ENCODE peak calls at places on chromosomes 11 and 22, in ten cellular contexts. L, Y, K, W, J, D, I, C, U and F are unnamed samples. For H3K4me1, the result is how much of the 10 kb centered on the place peaks cover.

GRCh38 chr22:44828193-44828592 is 75.8 kb downstream of the ARHGAP8 start:
- DNase-seq in L (no peak), Y (peak), K (peak), W (peak), J (no peak), D (no peak), I (no peak), C (no peak), U (no peak), F (no peak)

GRCh38 chr22:37731804-37732471 is 35.1 kb downstream of the TRIOBP start:
- DNase-seq in L (no peak), Y (no peak), K (no peak), W (no peak), J (no peak), D (peak), I (no peak), C (peak), U (no peak), F (peak)

GRCh38 chr11:59647245-59647965 is 21.4 kb downstream of the PATL1 start:
- DNase-seq in L (no peak), Y (no peak), K (no peak), W (no peak), J (no peak), D (no peak), I (no peak), C (no peak), U (no peak), F (no peak)

GRCh38 chr11:82995754-82996398 is 75.8 kb downstream of the RAB30 start:
- DNase-seq in L (no peak), Y (no peak), K (no peak), W (no peak), J (no peak), D (no peak), I (peak), C (no peak), U (no peak), F (no peak)

GRCh38 chr22:31897842-31898241 is 46.5 kb upstream of the YWHAH start:
- DNase-seq in L (no peak), Y (no peak), K (no peak), W (no peak), J (no peak), D (no peak), I (no peak), C (no peak), U (no peak), F (no peak)

GRCh38 chr22:30884211-30885000 is 84.2 kb downstream of the MORC2 start:
- DNase-seq in L (no peak), Y (no peak), K (no peak), W (no peak), J (no peak), D (no peak), I (no peak), C (no peak), U (no peak), F (no peak)

GRCh38 chr11:103898577-103899336 is 137.7 kb upstream of the DDI1 start:
- DNase-seq in L (peak), Y (no peak), K (no peak), W (no peak), J (no peak), D (no peak), I (no peak), C (no peak), U (no peak), F (no peak)

GRCh38 chr11:134413334-134414035 is 1.4 kb upstream of the B3GAT1 start:
- DNase-seq in L (no peak), Y (peak), K (no peak), W (no peak), J (no peak), D (no peak), I (no peak), C (no peak), U (no peak), F (no peak)

GRCh38 chr11:68533945-68534344 is 73.4 kb downstream of the PPP6R3 start:
- DNase-seq in L (no peak), Y (no peak), K (no peak), W (no peak), J (no peak), D (no peak), I (no peak), C (no peak), U (no peak), F (no peak)

GRCh38 chr11:119700536-119701346 is 28.3 kb downstream of the NECTIN1 start:
- DNase-seq in L (no peak), Y (no peak), K (peak), W (no peak), J (no peak), D (peak), I (no peak), C (no peak), U (no peak), F (peak)

GRCh38 chr11:128862421-128862820 is 4.7 kb downstream of the KCNJ1 start:
- DNase-seq in L (no peak), Y (no peak), K (no peak), W (no peak), J (no peak), D (no peak), I (no peak), C (no peak), U (no peak), F (no peak)

GRCh38 chr11:9095421-9095820 is 4.0 kb upstream of the SCUBE2 start:
- DNase-seq in L (no peak), Y (peak), K (no peak), W (no peak), J (no peak), D (no peak), I (no peak), C (no peak), U (no peak), F (no peak)

GRCh38 chr11:61145228-61146005 is 15.8 kb downstream of the VPS37C start:
- DNase-seq in L (no peak), Y (no peak), K (no peak), W (no peak), J (no peak), D (no peak), I (no peak), C (no peak), U (no peak), F (no peak)

GRCh38 chr22:18101536-18101935 is 9.1 kb upstream of the TUBA8 start:
- DNase-seq in L (no peak), Y (no peak), K (no peak), W (no peak), J (no peak), D (no peak), I (peak), C (no peak), U (no peak), F (no peak)

GRCh38 chr11:80593981-80594380 is 1153.2 kb upstream of the TENM4 start:
- DNase-seq in L (no peak), Y (no peak), K (peak), W (no peak), J (no peak), D (peak), I (peak), C (peak), U (peak), F (peak)

GRCh38 chr11:3109921-3110706 is 52.9 kb upstream of the CARS1 start:
- DNase-seq in L (no peak), Y (peak), K (peak), W (peak), J (peak), D (peak), I (no peak), C (peak), U (peak), F (peak)

DNA sequence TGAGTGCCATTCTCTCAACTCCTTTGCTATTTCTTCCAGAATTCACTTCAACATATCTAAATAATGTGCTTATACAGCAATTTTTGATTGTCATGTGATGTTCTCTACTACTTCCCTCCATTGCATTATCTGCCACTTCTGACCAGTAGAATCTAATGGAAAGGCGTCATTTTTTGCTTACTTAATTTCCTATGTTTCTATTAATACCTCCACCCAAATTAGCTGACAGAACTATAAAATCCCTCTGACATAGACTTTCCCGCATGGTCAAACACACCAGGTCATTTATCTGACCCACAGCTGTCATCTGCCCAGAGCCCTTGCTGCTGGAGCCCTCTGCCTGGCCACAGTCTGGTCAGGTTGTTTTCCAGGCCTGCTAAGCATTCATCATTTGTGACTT is 258.6 kb upstream of the NARS2 start:
- DNase-seq in L (no peak), Y (no peak), K (no peak), W (no peak), J (no peak), D (no peak), I (no peak), C (peak), U (no peak), F (no peak)
- H3K4me1 ChIP-seq in L (under half), Y (under half), K (under half), W (under half), J (under half), D (under half), I (under half), C (under half), U (under half), F (under half)

DNA sequence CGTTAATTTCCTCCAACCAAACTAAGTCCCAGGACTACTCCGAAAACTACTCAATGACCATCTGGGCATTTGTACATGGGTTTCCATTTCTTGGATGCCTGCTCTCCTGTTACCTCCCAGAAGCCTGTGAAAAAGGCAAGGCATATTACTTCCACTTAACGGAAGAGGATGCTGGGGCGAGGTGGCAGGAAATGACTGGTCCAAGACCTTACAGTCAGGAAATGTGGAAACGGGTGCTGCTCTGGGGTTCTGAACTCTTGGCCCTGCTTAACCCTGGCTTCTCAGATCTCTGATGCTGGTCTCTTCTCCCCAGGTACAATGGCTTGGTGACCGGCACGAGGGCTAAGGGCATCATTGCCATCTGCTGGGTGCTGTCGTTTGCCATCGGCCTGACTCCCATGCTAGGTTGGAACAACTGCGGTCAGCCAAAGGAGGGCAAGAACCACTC is 12.9 kb downstream of the ADORA2A start:
- DNase-seq in L (no peak), Y (no peak), K (no peak), W (no peak), J (no peak), D (no peak), I (no peak), C (no peak), U (no peak), F (no peak)
- H3K4me1 ChIP-seq in L (under half), Y (under half), K (under half), W (under half), J (under half), D (under half), I (under half), C (under half), U (under half), F (under half)

GRCh38 chr22:49053574-49053973 is 774.1 kb downstream of the BRD1 start:
- DNase-seq in L (no peak), Y (no peak), K (no peak), W (no peak), J (no peak), D (no peak), I (no peak), C (no peak), U (no peak), F (no peak)

GRCh38 chr22:49052560-49052959 is 775.1 kb downstream of the BRD1 start:
- DNase-seq in L (no peak), Y (no peak), K (no peak), W (no peak), J (no peak), D (no peak), I (no peak), C (no peak), U (no peak), F (no peak)

GRCh38 chr22:49057910-49058309 is 769.8 kb downstream of the BRD1 start:
- DNase-seq in L (no peak), Y (no peak), K (no peak), W (no peak), J (no peak), D (no peak), I (no peak), C (no peak), U (no peak), F (no peak)

GRCh38 chr22:49056301-49056700 is 771.4 kb downstream of the BRD1 start:
- DNase-seq in L (no peak), Y (no peak), K (no peak), W (no peak), J (no peak), D (no peak), I (no peak), C (no peak), U (no peak), F (no peak)

DNA sequence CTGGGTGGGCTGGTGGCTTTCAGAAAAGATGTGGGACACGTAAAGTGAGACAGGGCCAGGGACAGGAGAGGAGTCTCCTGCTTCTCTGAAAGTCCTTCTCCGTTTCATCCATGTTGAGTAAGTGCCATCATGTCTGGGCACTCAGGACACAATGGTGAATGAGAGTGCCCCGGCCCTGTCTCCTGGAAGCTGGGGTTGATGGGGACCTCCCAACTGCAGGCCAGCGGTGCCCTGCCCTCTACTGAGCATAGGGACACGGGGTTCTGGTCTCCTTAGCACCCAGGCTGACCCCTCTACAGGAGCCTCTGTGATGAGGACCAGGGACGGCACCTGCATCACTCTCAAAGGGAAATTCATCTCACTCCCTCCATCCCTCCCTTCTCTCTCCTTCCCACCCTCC is 772.3 kb downstream of the BRD1 start:
- DNase-seq in L (no peak), Y (no peak), K (no peak), W (no peak), J (no peak), D (no peak), I (no peak), C (no peak), U (no peak), F (no peak)
- H3K4me1 ChIP-seq in L (under half), Y (under half), K (under half), W (under half), J (under half), D (under half), I (under half), C (under half), U (under half), F (under half)

GRCh38 chr11:13030857-13031256 is 21.7 kb downstream of the RASSF10 start:
- DNase-seq in L (no peak), Y (no peak), K (no peak), W (no peak), J (no peak), D (peak), I (no peak), C (peak), U (no peak), F (no peak)
- H3K4me1 ChIP-seq in L (under half), Y (under half), K (under half), W (under half), J (under half), D (under half), I (under half), C (under half), U (under half), F (under half)

GRCh38 chr11:45079943-45080719 is 66.3 kb upstream of the PRDM11 start:
- DNase-seq in L (no peak), Y (no peak), K (no peak), W (peak), J (peak), D (no peak), I (no peak), C (peak), U (no peak), F (peak)
- H3K4me1 ChIP-seq in L (under half), Y (under half), K (under half), W (under half), J (under half), D (under half), I (under half), C (under half), U (under half), F (under half)

DNA sequence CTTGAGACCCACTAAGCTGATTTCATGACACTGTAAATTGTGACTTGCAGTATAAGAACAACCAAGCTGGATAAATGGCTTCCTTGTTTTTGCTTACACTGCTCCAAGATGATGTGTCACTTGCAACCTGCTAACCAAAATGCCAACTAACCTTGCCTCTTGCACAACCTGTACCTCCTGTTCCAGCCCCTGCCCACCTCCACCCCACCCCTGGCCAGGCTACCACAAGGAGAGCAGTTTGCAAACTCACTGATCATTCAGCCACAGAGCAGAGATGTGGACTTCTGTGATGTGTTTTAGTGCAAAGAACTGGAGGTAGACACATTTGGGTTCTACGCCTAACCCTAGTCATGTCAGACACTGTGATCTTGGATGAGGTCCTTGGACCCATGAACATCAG is 4.3 kb upstream of the APOL6 start:
- DNase-seq in L (no peak), Y (no peak), K (peak), W (no peak), J (no peak), D (no peak), I (no peak), C (no peak), U (no peak), F (no peak)
- H3K4me1 ChIP-seq in L (under half), Y (under half), K (under half), W (under half), J (under half), D (half or more), I (under half), C (under half), U (under half), F (under half)

DNA sequence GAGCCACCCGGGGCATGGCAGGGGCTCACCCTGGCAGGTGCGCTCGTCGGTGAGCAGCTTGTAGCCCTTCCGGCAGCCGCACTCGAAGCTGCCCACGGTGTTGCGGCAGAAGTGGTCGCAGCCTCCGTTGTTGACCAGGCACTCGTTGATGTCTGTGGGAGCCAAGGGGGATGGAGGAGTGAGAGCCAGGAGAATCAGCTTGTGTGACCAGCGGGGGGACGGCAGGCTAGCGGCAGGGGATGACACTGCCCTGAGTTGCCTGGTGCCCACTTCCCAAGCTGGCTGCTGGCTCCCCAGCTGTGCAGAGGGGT is 44.7 kb upstream of the TTLL12 start:
- DNase-seq in L (no peak), Y (no peak), K (no peak), W (no peak), J (no peak), D (no peak), I (no peak), C (no peak), U (no peak), F (no peak)
- H3K4me1 ChIP-seq in L (under half), Y (under half), K (under half), W (under half), J (under half), D (under half), I (under half), C (under half), U (under half), F (under half)

DNA sequence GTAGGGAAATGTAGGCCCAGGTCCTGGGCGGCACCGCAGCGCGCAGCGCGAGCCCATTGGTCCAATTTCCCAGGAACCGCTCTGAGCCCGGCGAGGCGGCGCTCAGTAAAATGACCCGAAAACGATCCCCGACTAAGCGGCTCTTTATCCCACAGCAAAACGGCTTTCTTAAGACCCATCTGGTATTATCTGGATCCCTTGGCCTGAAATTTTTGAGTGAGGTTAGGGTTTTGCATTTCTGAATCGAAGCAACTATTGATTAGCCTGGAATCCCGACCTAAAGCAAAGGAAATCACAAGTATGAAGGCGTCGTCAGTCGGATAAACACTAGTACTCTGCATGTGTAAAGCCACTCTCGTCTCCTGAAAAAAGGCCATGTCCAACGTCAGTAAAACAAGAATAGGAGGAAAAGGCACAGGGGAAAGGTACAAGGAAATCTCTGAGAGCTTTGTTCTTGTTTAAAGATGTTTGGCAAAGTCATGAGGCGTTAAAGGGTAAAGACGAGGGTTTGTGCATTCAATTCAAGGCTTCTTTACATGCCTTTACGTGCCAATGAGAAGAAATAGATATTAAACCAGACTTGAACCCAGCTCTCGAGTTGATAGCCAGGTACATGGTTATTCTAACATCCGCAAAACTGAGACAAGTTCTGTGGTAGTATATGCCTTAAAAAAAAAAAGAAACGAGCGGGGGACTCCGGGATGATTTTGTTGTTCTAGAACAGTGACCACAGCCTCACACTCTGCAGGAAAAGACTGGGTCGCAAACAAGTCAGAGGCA is 564 bp upstream of the CFL1 start:
- DNase-seq in L (no peak), Y (no peak), K (peak), W (no peak), J (no peak), D (no peak), I (no peak), C (no peak), U (no peak), F (no peak)
- H3K4me1 ChIP-seq in L (under half), Y (under half), K (under half), W (half or more), J (half or more), D (half or more), I (under half), C (half or more), U (under half), F (under half)